ENCODE peak calls at places on chromosomes 4 and X, in seven cellular contexts. F is WERI-Rb-1, V is left lung, P is fibroblast of mammary gland, R is cardiac muscle cell, A is HFF-Myc, U is lower leg skin. K is an unnamed sample.

GRCh38 chrX:40414335-40414734 is 166.4 kb upstream of the ATP6AP2 start:
- DNase-seq in A (no peak), F (no peak), U (no peak), P (no peak), V (no peak), R (no peak), K (no peak)

GRCh38 chrX:150146271-150146888 is 208.1 kb upstream of the EOLA2 start:
- DNase-seq in R (no peak), P (no peak), F (no peak), A (no peak), U (no peak), V (no peak), K (no peak)

GRCh38 chr4:37759833-37760232 is 66.7 kb upstream of the PGM2 start:
- DNase-seq in P (no peak), U (no peak), F (no peak), R (no peak), A (no peak), V (no peak), K (no peak)

GRCh38 chrX:23493941-23494374 is 159.3 kb downstream of the PTCHD1 start:
- DNase-seq in V (no peak), U (no peak), R (peak), P (peak), F (no peak), A (no peak), K (peak)

GRCh38 chrX:10597871-10598270 is 22.5 kb downstream of the MID1 start:
- DNase-seq in F (peak), P (peak), R (peak), U (no peak), A (no peak), V (no peak), K (peak)

GRCh38 chrX:52574416-52575275 is 57.8 kb upstream of the XAGE1B start:
- DNase-seq in U (peak), P (peak), R (peak), A (peak), F (peak), V (no peak), K (peak)

GRCh38 chr4:8468746-8469535 is 28.4 kb downstream of the TRMT44 start:
- DNase-seq in F (peak), P (peak), V (peak), R (peak), A (peak), U (no peak), K (peak)

GRCh38 chrX:17403231-17403691 is 28.3 kb downstream of the NHS start:
- DNase-seq in P (no peak), A (no peak), V (no peak), U (no peak), F (no peak), R (no peak), K (no peak)

GRCh38 chr4:98659106-98659592 is 738 bp upstream of the TSPAN5 start:
- DNase-seq in V (no peak), P (peak), R (peak), F (no peak), U (no peak), A (no peak), K (no peak)

GRCh38 chr4:87529187-87529586 is at the start of gene SPARCL1:
- DNase-seq in F (no peak), U (no peak), A (no peak), R (peak), V (no peak), P (peak), K (no peak)
- H3K4me3 ChIP-seq in F (no peak), U (no peak), A (no peak), R (no peak), V (peak), P (no peak), K (no peak)

DNA sequence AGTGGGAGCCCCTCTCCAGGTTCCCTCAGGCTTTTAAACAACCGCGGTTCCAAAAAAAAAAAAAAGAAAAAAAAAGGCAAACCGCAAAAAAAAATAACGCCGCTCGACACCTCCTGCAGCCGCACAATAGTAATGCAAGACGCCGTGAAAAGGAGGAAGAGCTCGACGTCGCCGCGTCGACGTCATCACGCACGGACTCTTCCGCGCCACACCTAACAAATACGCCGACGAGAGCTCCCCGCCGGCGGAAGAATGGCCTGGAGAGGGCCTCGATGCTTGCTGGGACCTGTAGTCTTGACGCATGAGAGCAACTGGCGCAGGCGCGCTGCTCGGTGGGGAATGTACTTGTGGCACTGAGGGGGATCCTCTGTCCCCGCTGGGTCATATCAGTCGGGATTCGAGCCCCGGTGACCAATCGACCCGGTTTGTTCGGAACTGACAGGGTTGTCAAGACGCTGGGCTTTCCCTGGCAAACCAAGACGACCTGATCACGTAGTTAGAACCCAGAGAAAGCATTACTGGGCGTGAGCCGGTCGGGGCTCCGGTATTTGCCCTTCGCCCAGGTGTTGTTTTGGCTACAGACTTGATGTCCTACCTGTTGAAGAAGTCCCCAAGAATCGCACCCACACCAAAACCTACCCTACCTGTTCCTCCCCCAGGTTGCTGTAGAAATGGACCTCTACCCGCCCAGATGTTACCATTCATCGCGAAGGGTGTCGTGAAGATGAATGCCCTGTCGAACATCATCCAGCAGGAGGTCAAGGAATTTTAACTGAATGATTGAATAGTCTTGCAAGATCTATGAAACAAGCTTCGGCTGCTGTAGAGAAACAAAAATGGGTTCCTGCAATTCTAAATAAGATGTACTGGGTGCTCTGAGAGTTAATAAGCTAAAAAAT is at the start of gene CBR4:
- DNase-seq in P (peak), V (peak), U (peak), R (peak), F (peak), A (peak), K (peak)
- TF ChIP-seq CTCF in P (peak), V (peak), U (no peak), R (peak), F (peak), A (peak), K (peak)

GRCh38 chrX:101973066-101973465 is 41.2 kb upstream of the ZMAT1 start:
- DNase-seq in F (no peak), P (no peak), V (no peak), A (no peak), R (no peak), U (no peak), K (no peak)
- H3K4me3 ChIP-seq in F (no peak), P (no peak), V (no peak), A (no peak), R (no peak), U (no peak), K (no peak)

GRCh38 chr4:100117749-100118148 is 72.5 kb downstream of the DDIT4L start:
- DNase-seq in U (no peak), V (no peak), F (no peak), R (peak), P (no peak), A (no peak), K (peak)
- TF ChIP-seq CTCF in U (no peak), V (no peak), F (no peak), R (peak), P (peak), A (peak), K (peak)

DNA sequence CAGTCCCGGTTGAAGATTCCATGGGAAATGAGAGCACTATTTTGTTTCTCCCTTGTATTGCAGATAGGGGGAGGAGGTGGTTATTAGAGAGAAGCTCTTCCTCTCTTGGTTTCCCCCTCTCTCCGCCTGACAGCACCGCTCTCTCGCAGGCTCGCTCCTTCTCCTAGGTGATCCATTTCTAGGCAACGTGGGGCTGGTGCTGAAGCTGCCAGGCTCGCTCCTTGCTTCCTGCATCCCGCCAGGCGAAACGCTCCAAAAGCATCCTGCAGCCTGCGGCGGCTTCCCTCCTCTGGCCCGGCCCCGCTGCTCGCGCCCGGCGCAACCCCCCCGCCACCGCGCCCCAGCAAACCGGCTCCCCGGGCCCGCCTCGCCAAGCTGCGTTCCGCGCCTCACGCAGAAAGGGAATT is at the start of gene GRID2:
- DNase-seq in A (no peak), V (peak), U (no peak), F (peak), P (no peak), R (peak), K (no peak)
- H3K4me3 ChIP-seq in A (no peak), V (no peak), U (no peak), F (peak), P (no peak), R (peak), K (no peak)